ENCODE peak calls at places on chromosomes 13 and 19, in four cellular contexts. H is HL-60, I is AG04450, V is A549. B is an unnamed sample.

GRCh38 chr19:10560154-10560553 is 5.7 kb downstream of the KRI1 start:
- DNase-seq in H (no peak), I (no peak), V (no peak), B (no peak)

GRCh38 chr13:19071161-19071936 is 110.3 kb downstream of the TUBA3C start:
- DNase-seq in H (no peak), I (no peak), V (no peak), B (no peak)

GRCh38 chr19:18017275-18018083 is 9.5 kb downstream of the ARRDC2 start:
- DNase-seq in H (no peak), I (no peak), V (no peak), B (no peak)

GRCh38 chr19:4908311-4908710 is 990 bp upstream of the UHRF1 start:
- DNase-seq in H (no peak), I (no peak), V (no peak), B (no peak)

GRCh38 chr13:100394005-100394695 is 194.4 kb downstream of the GGACT start:
- DNase-seq in H (no peak), I (peak), V (no peak), B (peak)

GRCh38 chr13:80663788-80664187 is 322.9 kb upstream of the SPRY2 start:
- DNase-seq in H (no peak), I (no peak), V (no peak), B (no peak)

GRCh38 chr13:77415253-77416127 is 88.6 kb upstream of the MYCBP2 start:
- DNase-seq in H (no peak), I (no peak), V (no peak), B (no peak)

GRCh38 chr13:114135731-114136171 is 3.3 kb upstream of the RASA3 start:
- DNase-seq in H (no peak), I (no peak), V (no peak), B (no peak)

GRCh38 chr13:57601536-57601935 is 30.0 kb upstream of the PCDH17 start:
- DNase-seq in H (no peak), I (no peak), V (no peak), B (no peak)

GRCh38 chr13:23550164-23550563 is 20.0 kb upstream of the TNFRSF19 start:
- DNase-seq in H (no peak), I (no peak), V (no peak), B (no peak)

GRCh38 chr19:40739030-40739839 is 11.0 kb downstream of the ACTMAP start:
- DNase-seq in H (no peak), I (no peak), V (no peak), B (no peak)

GRCh38 chr13:75864718-75865117 is 228.6 kb downstream of the LMO7 start:
- DNase-seq in H (no peak), I (peak), V (no peak), B (peak)

GRCh38 chr13:32984857-32985626 is 31.2 kb upstream of the KL start:
- DNase-seq in H (no peak), I (peak), V (peak), B (peak)

GRCh38 chr19:37980419-37980975 is 73.5 kb downstream of the SIPA1L3 start:
- DNase-seq in H (no peak), I (no peak), V (no peak), B (no peak)

GRCh38 chr13:85314686-85315085 is 484.5 kb downstream of the SLITRK6 start:
- DNase-seq in H (no peak), I (no peak), V (no peak), B (no peak)

GRCh38 chr19:30781519-30781918 is 409.3 kb downstream of the ZNF536 start:
- DNase-seq in H (no peak), I (no peak), V (no peak), B (no peak)

GRCh38 chr13:27476943-27477681 is 26.7 kb upstream of the MTIF3 start:
- DNase-seq in H (no peak), I (peak), V (peak), B (peak)

GRCh38 chr13:85728831-85729230 is 70.4 kb downstream of the SLITRK6 start:
- DNase-seq in H (no peak), I (peak), V (no peak), B (no peak)

GRCh38 chr13:58025821-58026220 is 394.3 kb downstream of the PCDH17 start:
- DNase-seq in H (no peak), I (no peak), V (no peak), B (no peak)

GRCh38 chr19:5445667-5446066 is 9.6 kb upstream of the ZNRF4 start:
- DNase-seq in H (no peak), I (no peak), V (no peak), B (no peak)

GRCh38 chr19:7382694-7383093 is 34.0 kb downstream of the ARHGEF18 start:
- DNase-seq in H (no peak), I (no peak), V (no peak), B (no peak)

GRCh38 chr19:38068851-38069250 is 155.2 kb downstream of the DPF1 start:
- DNase-seq in H (no peak), I (no peak), V (no peak), B (no peak)

GRCh38 chr19:7527516-7528191 is 5.2 kb downstream of the MCOLN1 start:
- DNase-seq in H (peak), I (no peak), V (no peak), B (no peak)

GRCh38 chr19:41959056-41960053 is at the start of gene RABAC1:
- DNase-seq in H (peak), I (peak), V (peak), B (peak)
- TF ChIP-seq CTCF in H (peak), I (peak), V (peak), B (no peak)

GRCh38 chr19:49132974-49133609 is 13.7 kb downstream of the PPFIA3 start:
- DNase-seq in H (no peak), I (no peak), V (no peak), B (no peak)
- H3K4me3 ChIP-seq in H (no peak), I (peak), V (peak), B (no peak)

GRCh38 chr13:110647365-110647737 is 32.0 kb downstream of the NAXD start:
- DNase-seq in H (no peak), I (no peak), V (no peak), B (no peak)

GRCh38 chr13:110649551-110649950 is 34.2 kb downstream of the NAXD start:
- DNase-seq in H (no peak), I (no peak), V (no peak), B (no peak)

GRCh38 chr13:110648848-110649421 is 33.6 kb downstream of the NAXD start:
- DNase-seq in H (no peak), I (no peak), V (no peak), B (no peak)

GRCh38 chr13:110646442-110647364 is 31.4 kb downstream of the NAXD start:
- DNase-seq in H (no peak), I (no peak), V (no peak), B (no peak)

GRCh38 chr13:110648155-110648819 is 32.9 kb downstream of the NAXD start:
- DNase-seq in H (no peak), I (no peak), V (no peak), B (no peak)
- TF ChIP-seq CTCF in H (no peak), I (no peak), V (no peak), B (no peak)

DNA sequence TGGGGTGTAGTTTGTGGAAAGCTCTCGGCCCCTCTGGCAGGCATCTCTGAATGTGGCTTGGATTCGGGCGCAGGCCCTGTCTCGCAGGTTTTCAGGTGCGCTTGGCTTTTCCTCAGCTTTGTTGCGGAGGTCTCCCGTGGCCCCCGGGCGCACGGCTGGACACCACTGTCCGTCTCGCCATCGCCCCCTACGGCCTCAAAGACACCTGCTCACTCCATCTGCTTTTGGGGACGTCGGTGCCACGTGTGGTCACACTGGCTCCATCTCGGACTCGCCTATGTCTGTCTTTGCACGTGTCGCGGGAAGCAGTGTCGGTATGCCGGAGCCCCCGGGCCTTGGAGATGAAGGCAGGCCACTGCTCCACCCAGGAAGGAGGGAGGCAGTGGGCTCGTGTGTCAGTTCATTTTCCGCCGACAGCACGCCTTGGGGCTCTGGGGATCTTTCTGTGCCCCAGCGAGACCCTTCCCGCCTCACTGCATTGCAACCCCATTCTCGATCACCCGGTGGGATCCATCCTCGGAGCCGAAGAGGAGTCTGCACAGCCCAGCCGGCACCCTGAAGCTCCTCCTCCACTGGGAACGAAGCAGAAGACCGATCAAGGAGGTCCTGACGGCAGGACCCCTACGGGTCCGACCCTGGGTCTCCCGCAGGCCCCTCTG is 42.1 kb downstream of the ZNF146 start:
- DNase-seq in H (no peak), I (no peak), V (no peak), B (no peak)
- H3K4me3 ChIP-seq in H (no peak), I (peak), V (no peak), B (peak)

GRCh38 chr19:48812094-48812929 is 1.5 kb upstream of the BCAT2 start:
- DNase-seq in H (no peak), I (no peak), V (peak), B (no peak)
- TF ChIP-seq CTCF in H (no peak), I (no peak), V (no peak), B (no peak)

GRCh38 chr13:107883561-107884175 is 331.7 kb downstream of the LIG4 start:
- DNase-seq in H (no peak), I (peak), V (no peak), B (no peak)
- H3K4me3 ChIP-seq in H (no peak), I (no peak), V (no peak), B (no peak)

DNA sequence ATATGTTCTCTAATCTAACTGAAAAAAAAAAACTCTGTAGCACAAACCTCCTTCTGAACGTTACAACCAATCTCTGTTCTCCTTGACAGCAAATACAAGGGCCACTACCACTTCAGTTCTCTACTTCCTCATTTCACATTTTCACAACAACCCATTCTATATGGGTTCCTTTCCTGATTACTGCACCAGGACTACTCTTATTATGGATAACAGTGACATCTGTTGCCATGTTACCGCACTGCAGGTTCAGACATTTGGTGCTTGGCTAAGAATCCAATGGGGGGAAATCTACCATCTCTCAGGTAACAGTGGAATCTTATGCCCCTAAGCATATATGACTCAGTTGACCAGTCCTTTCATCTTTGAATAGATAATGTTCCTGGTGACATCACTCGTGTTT is 11.6 kb upstream of the FPR3 start:
- DNase-seq in H (peak), I (no peak), V (no peak), B (no peak)
- TF ChIP-seq CTCF in H (peak), I (peak), V (no peak), B (peak)